ENCODE peak calls at places on chromosomes 6 and 20, in four cellular contexts. V, E, G and M are unnamed samples.

GRCh38 chr6:62652692-62653328 is 366.8 kb upstream of the KHDRBS2 start:
- DNase-seq in V (peak), E (no peak), G (peak), M (peak)

GRCh38 chr6:101824551-101825345 is 431.2 kb downstream of the GRIK2 start:
- DNase-seq in G (peak), E (no peak), V (peak), M (no peak)

GRCh38 chr6:168641455-168641854 is 200.5 kb downstream of the SMOC2 start:
- DNase-seq in V (no peak), G (no peak), E (no peak), M (no peak)

GRCh38 chr6:56688521-56688920 is 45.8 kb upstream of the DST start:
- DNase-seq in E (no peak), G (no peak), V (no peak), M (no peak)

GRCh38 chr6:51292659-51293058 is 474.0 kb downstream of the TFAP2B start:
- DNase-seq in E (no peak), V (peak), G (no peak), M (no peak)

GRCh38 chr6:16003197-16003491 is 125.7 kb upstream of the MYLIP start:
- DNase-seq in V (no peak), E (no peak), G (no peak), M (no peak)

GRCh38 chr6:144405173-144405572 is 120.0 kb downstream of the UTRN start:
- DNase-seq in E (no peak), G (peak), V (no peak), M (no peak)

GRCh38 chr6:5517781-5518180 is 256.5 kb downstream of the FARS2 start:
- DNase-seq in V (no peak), G (no peak), E (no peak), M (no peak)

GRCh38 chr20:15619341-15619740 is 953.9 kb downstream of the KIF16B start:
- DNase-seq in V (no peak), E (no peak), G (no peak), M (no peak)

GRCh38 chr6:24883618-24884017 is 52.1 kb downstream of the RIPOR2 start:
- DNase-seq in V (peak), E (no peak), G (peak), M (no peak)

GRCh38 chr20:3808141-3808479 is 12.0 kb downstream of the CDC25B start:
- DNase-seq in E (no peak), V (peak), G (peak), M (peak)

GRCh38 chr6:32108727-32109113 is 418 bp downstream of the TNXB start:
- DNase-seq in G (no peak), E (no peak), V (no peak), M (no peak)

GRCh38 chr20:3137492-3137891 is 22.2 kb downstream of the FASTKD5 start:
- DNase-seq in G (no peak), E (no peak), V (peak), M (no peak)

GRCh38 chr6:137970368-137970767 is 103.3 kb downstream of the TNFAIP3 start:
- DNase-seq in G (no peak), E (no peak), V (no peak), M (no peak)

GRCh38 chr6:73180718-73181619 is 44.3 kb downstream of the KHDC1L start:
- DNase-seq in G (peak), V (peak), E (no peak), M (peak)

GRCh38 chr6:54719633-54720032 is 126.9 kb upstream of the FAM83B start:
- DNase-seq in G (no peak), E (no peak), V (no peak), M (no peak)

GRCh38 chr20:24951536-24952047 is 2.5 kb downstream of the CST7 start:
- DNase-seq in G (no peak), E (peak), V (no peak), M (no peak)

GRCh38 chr6:21987501-21987957 is 309.3 kb downstream of the PRL start:
- DNase-seq in V (peak), G (peak), E (no peak), M (no peak)

GRCh38 chr6:153698637-153699036 is 340.4 kb upstream of the OPRM1 start:
- DNase-seq in G (no peak), V (no peak), E (no peak), M (no peak)

GRCh38 chr6:132084811-132085509 is 133.8 kb upstream of the CCN2 start:
- DNase-seq in E (no peak), G (peak), V (peak), M (no peak)

GRCh38 chr6:43608310-43608763 is 20.7 kb downstream of the GTPBP2 start:
- DNase-seq in V (peak), E (peak), G (peak), M (peak)

GRCh38 chr20:3712279-3712873 is at the start of gene SIGLEC1:
- DNase-seq in V (no peak), G (no peak), E (no peak), M (no peak)

GRCh38 chr6:5898563-5898962 is 108.2 kb downstream of the NRN1 start:
- DNase-seq in V (no peak), E (no peak), G (no peak), M (no peak)

GRCh38 chr6:155782320-155782730 is 326.7 kb upstream of the NOX3 start:
- DNase-seq in G (peak), V (peak), E (no peak), M (no peak)

GRCh38 chr6:98946877-98947410 is 802 bp downstream of the FBXL4 start:
- DNase-seq in V (peak), E (no peak), G (peak), M (no peak)

DNA sequence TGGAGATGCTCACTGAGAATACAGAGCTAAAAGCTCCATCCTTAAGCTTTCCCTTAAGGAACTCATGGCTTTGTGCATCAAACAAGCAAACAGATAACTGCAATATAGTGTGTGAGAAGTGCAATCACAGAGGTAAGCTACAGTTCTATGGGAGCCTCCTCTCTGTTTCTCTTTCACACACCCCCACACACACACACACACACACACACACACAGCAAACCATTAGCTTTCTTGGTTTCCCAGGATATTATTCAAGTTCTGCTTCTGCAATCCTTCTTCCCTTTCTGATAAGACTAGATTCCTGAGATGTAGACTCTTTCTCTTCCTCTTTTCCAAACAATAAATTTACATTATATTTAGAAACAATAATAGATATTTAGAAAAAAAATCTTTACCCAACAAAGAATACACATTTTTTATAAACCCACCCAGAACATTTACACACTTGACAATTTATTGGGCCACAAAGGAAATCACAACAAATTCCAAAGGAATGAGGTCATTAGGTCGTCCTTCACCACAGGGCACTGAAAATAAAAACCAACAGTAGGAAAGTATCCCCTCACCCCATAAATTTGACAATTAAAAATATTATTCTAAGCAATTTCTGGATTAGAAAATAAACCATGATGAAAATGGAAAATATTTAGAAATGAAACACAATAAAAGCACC is 9.2 kb upstream of the GFOD1 start:
- DNase-seq in E (no peak), G (no peak), V (peak), M (no peak)
- H3K27ac ChIP-seq in E (no peak), G (no peak), V (no peak), M (no peak)

GRCh38 chr6:26521485-26522391 is 16.4 kb upstream of the HMGN4 start:
- DNase-seq in E (peak), V (peak), G (peak), M (no peak)

GRCh38 chr6:26520088-26520839 is 17.9 kb upstream of the HMGN4 start:
- DNase-seq in E (no peak), G (no peak), V (no peak), M (peak)

GRCh38 chr6:26519359-26519758 is 18.8 kb upstream of the HMGN4 start:
- DNase-seq in G (no peak), E (no peak), V (no peak), M (no peak)

GRCh38 chr6:26524722-26525360 is 13.3 kb upstream of the HMGN4 start:
- DNase-seq in E (no peak), V (no peak), G (no peak), M (no peak)

GRCh38 chr6:26520840-26521484 is 17.2 kb upstream of the HMGN4 start:
- DNase-seq in G (peak), V (peak), E (peak), M (peak)
- H3K9ac ChIP-seq in G (peak), V (no peak), E (no peak), M (peak)

GRCh38 chr6:163349001-163349680 is 65.4 kb upstream of the QKI start:
- DNase-seq in E (no peak), G (no peak), V (peak), M (no peak)
- H3K27ac ChIP-seq in E (no peak), G (no peak), V (no peak), M (no peak)

GRCh38 chr6:112640895-112641294 is 293.8 kb downstream of the RFPL4B start:
- DNase-seq in E (no peak), G (peak), V (peak), M (no peak)
- H3K9ac ChIP-seq in E (no peak), G (no peak), V (no peak), M (no peak)

GRCh38 chr20:48850257-48850656 is 22.5 kb upstream of the PREX1 start:
- DNase-seq in G (no peak), V (no peak), E (no peak), M (no peak)
- H3K27ac ChIP-seq in G (no peak), V (no peak), E (no peak), M (peak)